ENCODE peak calls at places on chromosomes 11 and 22, in eight cellular contexts. H, G, A, T, I, O, Z and D are unnamed samples. For H3K4me1, the result is how much of the 10 kb centered on the place peaks cover.

GRCh38 chr22:46364341-46365165 is 29.0 kb downstream of the TRMU start:
- DNase-seq in O (no peak), T (no peak), Z (no peak), H (no peak), G (no peak), A (no peak), I (no peak), D (no peak)

GRCh38 chr11:113278925-113279324 is 35.5 kb upstream of the TTC12 start:
- DNase-seq in T (no peak), I (no peak), H (no peak), Z (no peak), O (no peak), A (no peak), G (no peak), D (no peak)

GRCh38 chr11:11981840-11982239 is 26.6 kb downstream of the DKK3 start:
- DNase-seq in A (no peak), T (no peak), O (no peak), I (no peak), G (no peak), H (no peak), Z (no peak), D (no peak)

GRCh38 chr11:70078095-70078795 is at the start of gene ANO1:
- DNase-seq in T (no peak), G (no peak), O (no peak), Z (no peak), A (peak), H (no peak), I (no peak), D (no peak)

GRCh38 chr11:82906931-82907330 is 5.4 kb downstream of the DDIAS start:
- DNase-seq in H (peak), I (no peak), O (no peak), Z (no peak), G (no peak), A (no peak), T (no peak), D (no peak)

GRCh38 chr11:111777094-111778046 is 11.2 kb upstream of the PPP2R1B start:
- DNase-seq in H (peak), I (peak), A (peak), Z (no peak), O (no peak), T (peak), G (no peak), D (peak)

GRCh38 chr22:31286360-31287255 is 5.7 kb downstream of the PIK3IP1 start:
- DNase-seq in G (no peak), T (peak), Z (no peak), A (peak), O (peak), I (no peak), H (no peak), D (peak)

GRCh38 chr11:130408401-130408890 is 20.0 kb downstream of the ADAMTS8 start:
- DNase-seq in I (no peak), H (no peak), Z (no peak), O (no peak), A (no peak), T (no peak), G (no peak), D (no peak)

GRCh38 chr11:96288915-96289314 is 54.1 kb downstream of the MAML2 start:
- DNase-seq in I (no peak), Z (no peak), G (no peak), A (no peak), O (no peak), T (no peak), H (no peak), D (no peak)

GRCh38 chr22:17269607-17270261 is 50.5 kb upstream of the ADA2 start:
- DNase-seq in G (no peak), T (no peak), Z (no peak), H (no peak), O (no peak), I (peak), A (no peak), D (no peak)

GRCh38 chr11:720642-721346 is 14.8 kb downstream of the EPS8L2 start:
- DNase-seq in I (peak), Z (no peak), G (no peak), A (no peak), O (no peak), T (peak), H (no peak), D (peak)

GRCh38 chr22:49847751-49848689 is 5.6 kb upstream of the ZBED4 start:
- DNase-seq in Z (no peak), I (peak), T (no peak), H (no peak), O (no peak), A (no peak), G (no peak), D (no peak)

GRCh38 chr11:69461272-69461962 is 20.0 kb upstream of the LINC01488 start:
- DNase-seq in G (no peak), O (no peak), I (no peak), A (no peak), Z (no peak), H (no peak), T (no peak), D (no peak)

GRCh38 chr11:17529814-17530162 is 14.4 kb downstream of the USH1C start:
- DNase-seq in G (no peak), A (peak), T (no peak), O (no peak), I (peak), H (no peak), Z (no peak), D (no peak)

GRCh38 chr11:70314730-70315129 is 44.2 kb downstream of the PPFIA1 start:
- DNase-seq in H (peak), A (no peak), O (no peak), I (no peak), G (no peak), T (peak), Z (no peak), D (no peak)

GRCh38 chr11:2178906-2179494 is 7.4 kb upstream of the TH start:
- DNase-seq in I (no peak), G (no peak), H (no peak), Z (no peak), A (no peak), O (no peak), T (no peak), D (no peak)

GRCh38 chr22:40733919-40734318 is 54.6 kb downstream of the MCHR1 start:
- DNase-seq in A (no peak), H (no peak), Z (no peak), T (no peak), I (no peak), G (no peak), O (no peak), D (no peak)

GRCh38 chr11:70455354-70455753 is 57.0 kb downstream of the CTTN start:
- DNase-seq in A (no peak), O (no peak), G (no peak), T (no peak), H (no peak), I (no peak), Z (no peak), D (no peak)

GRCh38 chr11:17734418-17734911 is at the start of gene KCNC1:
- DNase-seq in O (no peak), G (peak), T (no peak), I (no peak), H (peak), A (peak), Z (no peak), D (no peak)

GRCh38 chr11:8870461-8871282 is 40.3 kb upstream of the AKIP1 start:
- DNase-seq in Z (peak), I (peak), O (no peak), G (no peak), H (peak), T (no peak), A (peak), D (no peak)

GRCh38 chr22:35539910-35540599 is 576 bp upstream of the RASD2 start:
- DNase-seq in G (no peak), A (peak), O (peak), T (peak), H (no peak), I (peak), Z (no peak), D (peak)

GRCh38 chr22:47333625-47334024 is 571.2 kb downstream of the TBC1D22A start:
- DNase-seq in T (no peak), H (peak), I (no peak), O (no peak), A (no peak), Z (no peak), G (no peak), D (no peak)

GRCh38 chr11:469684-470667 is 19.9 kb downstream of the PTDSS2 start:
- DNase-seq in T (no peak), A (peak), G (peak), O (no peak), Z (peak), H (peak), I (peak), D (no peak)

GRCh38 chr11:97610854-97611253 is 1221.0 kb downstream of the JRKL start:
- DNase-seq in Z (no peak), O (no peak), A (no peak), I (no peak), T (no peak), H (no peak), G (no peak), D (no peak)

GRCh38 chr22:45210174-45210573 is 30.5 kb downstream of the KIAA0930 start:
- DNase-seq in I (no peak), O (no peak), Z (no peak), H (no peak), A (no peak), G (no peak), T (no peak), D (no peak)

GRCh38 chr11:57476883-57477506 is 16.7 kb downstream of the RTN4RL2 start:
- DNase-seq in O (no peak), G (no peak), A (peak), I (peak), Z (no peak), H (no peak), T (peak), D (no peak)
- H3K27ac ChIP-seq in O (no peak), G (peak), A (no peak), I (peak), Z (peak), H (no peak), T (no peak), D (no peak)

DNA sequence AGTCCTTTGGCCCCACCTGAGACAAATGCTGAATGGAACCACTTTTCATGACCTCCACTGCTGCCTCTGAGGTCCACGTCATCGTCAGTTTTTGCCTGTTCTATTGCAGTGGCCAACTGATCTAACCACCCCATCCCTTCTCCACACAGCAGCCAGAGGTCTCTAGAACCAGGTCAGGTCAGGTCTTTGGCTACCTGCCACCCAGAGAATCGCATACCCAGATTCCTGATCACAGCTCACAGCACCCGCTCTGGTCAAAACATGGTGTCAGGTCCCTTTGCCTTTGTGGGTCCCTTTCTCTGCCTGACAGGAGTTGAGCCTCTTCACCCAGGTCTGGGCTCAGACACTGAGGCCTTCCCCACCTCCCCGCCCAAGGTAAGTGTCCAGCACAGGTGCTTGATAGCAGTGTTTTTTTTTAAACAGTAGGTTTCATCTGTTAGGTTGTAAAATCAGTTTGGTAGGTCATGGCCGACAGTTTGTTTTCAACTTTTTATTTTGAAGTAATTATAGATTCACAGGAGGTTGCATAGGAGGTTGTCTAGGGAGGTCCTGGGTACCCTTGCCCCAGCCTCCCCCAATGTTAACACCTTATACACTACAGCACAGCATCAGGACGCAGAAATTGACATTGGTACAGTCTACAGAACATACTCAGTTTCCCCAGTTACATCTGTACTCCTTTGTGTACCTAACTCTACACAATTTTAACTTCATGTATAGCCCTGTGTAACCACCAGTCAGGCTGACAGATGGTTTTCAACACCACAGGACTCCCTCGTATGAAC is 6.9 kb downstream of the C22orf39 start:
- DNase-seq in O (no peak), T (no peak), I (no peak), G (no peak), Z (no peak), H (no peak), A (no peak), D (no peak)
- H3K4me1 ChIP-seq in O (under half), T (under half), I (under half), G (under half), Z (under half), H (under half), A (under half), D (under half)

GRCh38 chr22:22612516-22612915 is 31.9 kb upstream of the GGTLC2 start:
- DNase-seq in O (no peak), G (no peak), T (no peak), I (no peak), H (no peak), A (no peak), Z (no peak), D (no peak)
- H3K4me3 ChIP-seq in O (no peak), G (no peak), T (no peak), I (no peak), H (no peak), A (no peak), Z (no peak), D (no peak)

GRCh38 chr11:132062541-132062940 is 692.1 kb downstream of the NTM start:
- DNase-seq in O (no peak), T (no peak), A (no peak), Z (no peak), I (no peak), H (no peak), G (no peak), D (no peak)

GRCh38 chr11:132060546-132060945 is 690.1 kb downstream of the NTM start:
- DNase-seq in H (peak), Z (no peak), A (no peak), G (no peak), I (no peak), T (no peak), O (no peak), D (no peak)

GRCh38 chr11:132068556-132068955 is 698.1 kb downstream of the NTM start:
- DNase-seq in Z (no peak), G (no peak), A (no peak), T (no peak), I (no peak), H (no peak), O (no peak), D (no peak)

GRCh38 chr11:132062031-132062430 is 691.6 kb downstream of the NTM start:
- DNase-seq in Z (no peak), A (no peak), T (no peak), G (no peak), H (no peak), O (no peak), I (no peak), D (no peak)

DNA sequence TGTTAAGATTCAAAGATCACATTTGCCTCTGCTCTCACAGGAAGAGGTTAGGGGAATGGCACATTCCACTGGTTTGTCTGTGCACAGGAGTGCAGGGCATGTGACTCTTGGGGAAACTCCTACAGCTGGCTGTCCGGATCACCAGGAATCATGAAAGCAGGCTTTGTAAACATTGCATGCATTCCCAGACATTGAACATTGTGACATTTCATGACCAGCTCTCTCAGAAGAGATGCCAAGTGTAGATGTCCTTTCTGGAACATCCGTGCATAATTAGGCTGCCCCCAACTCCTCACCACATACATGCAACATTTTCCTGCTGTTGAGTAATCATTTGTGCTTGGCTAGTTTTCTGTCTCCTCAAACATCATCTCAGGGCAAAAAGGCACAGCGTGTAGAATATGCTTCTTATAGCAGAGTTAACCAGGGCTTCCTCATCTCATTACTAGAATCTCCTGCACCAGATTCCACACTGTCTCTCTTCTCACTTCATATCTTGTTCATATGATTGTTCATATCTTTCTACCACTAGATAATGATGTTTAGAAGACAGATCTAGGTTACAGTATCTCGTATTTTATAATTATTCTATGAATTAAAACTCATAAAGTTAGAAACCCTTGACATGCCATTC is 694.7 kb downstream of the NTM start:
- DNase-seq in G (no peak), Z (no peak), A (peak), T (no peak), O (no peak), I (no peak), H (peak), D (no peak)
- H3K27ac ChIP-seq in G (no peak), Z (no peak), A (no peak), T (no peak), O (no peak), I (no peak), H (peak), D (no peak)

GRCh38 chr22:37173709-37174108 is 14.3 kb downstream of the C1QTNF6 start:
- DNase-seq in O (no peak), T (no peak), H (no peak), I (no peak), A (no peak), Z (no peak), G (peak), D (no peak)

GRCh38 chr22:37177221-37177620 is 10.8 kb downstream of the C1QTNF6 start:
- DNase-seq in O (no peak), Z (no peak), G (no peak), T (no peak), I (no peak), A (no peak), H (no peak), D (no peak)

GRCh38 chr22:37174964-37175363 is 13.1 kb downstream of the C1QTNF6 start:
- DNase-seq in Z (no peak), H (no peak), O (no peak), A (no peak), I (no peak), G (no peak), T (no peak), D (no peak)

GRCh38 chr22:37176464-37177061 is 11.5 kb downstream of the C1QTNF6 start:
- DNase-seq in Z (no peak), A (peak), O (no peak), H (peak), T (no peak), G (peak), I (peak), D (no peak)

GRCh38 chr22:37175414-37176144 is 12.5 kb downstream of the C1QTNF6 start:
- DNase-seq in O (no peak), G (peak), H (no peak), I (no peak), A (no peak), Z (no peak), T (no peak), D (no peak)
- H3K4me1 ChIP-seq in O (under half), G (under half), H (under half), I (under half), A (under half), Z (under half), T (under half), D (under half)

GRCh38 chr11:34857463-34857862 is 58.7 kb downstream of the APIP start:
- DNase-seq in G (no peak), Z (no peak), H (no peak), O (no peak), A (no peak), T (no peak), I (no peak), D (no peak)
- H3K4me3 ChIP-seq in G (no peak), Z (no peak), H (no peak), O (no peak), A (no peak), T (no peak), I (no peak), D (no peak)

DNA sequence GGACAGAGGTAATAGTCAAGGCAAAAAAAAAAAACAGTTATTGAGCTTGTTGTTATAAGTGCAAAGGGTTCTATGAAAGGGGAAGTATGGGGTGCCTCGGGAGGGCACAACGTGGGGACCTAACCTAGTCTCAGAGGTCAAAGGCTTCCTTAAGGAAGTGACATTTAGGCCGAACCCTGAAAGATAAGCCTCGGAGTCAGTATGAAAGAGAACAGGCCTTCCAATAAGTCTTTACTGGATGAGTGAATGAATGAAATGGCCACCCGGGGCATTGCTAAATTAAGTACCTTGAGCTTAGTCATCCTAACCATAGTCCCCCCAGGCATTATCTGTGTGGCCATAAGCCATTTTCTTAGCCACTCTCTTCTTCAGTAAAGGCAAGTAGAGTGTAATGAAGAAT is 19.7 kb downstream of the FLI1 start:
- DNase-seq in T (no peak), G (no peak), H (no peak), A (no peak), I (no peak), Z (no peak), O (no peak), D (no peak)
- H3K27ac ChIP-seq in T (peak), G (peak), H (peak), A (no peak), I (no peak), Z (peak), O (no peak), D (peak)